ENCODE peak calls at places on chromosomes 7 and 10, in nine cellular contexts. G is sigmoid colon, R is esophagus squamous epithelium, C is breast epithelium, A is transverse colon, W is tibial nerve, L is IMR-90, P is GM12878, U is uterus. N is an unnamed sample.

GRCh38 chr7:128244861-128245260 is 3.8 kb downstream of the LEP start:
- DNase-seq in G (no peak), R (no peak), C (no peak), A (no peak), W (no peak), L (no peak), P (no peak), U (no peak), N (no peak)

GRCh38 chr7:132138817-132139216 is 437.5 kb downstream of the PLXNA4 start:
- DNase-seq in G (no peak), R (no peak), C (no peak), A (no peak), W (no peak), L (no peak), P (no peak), U (no peak), N (no peak)

GRCh38 chr10:58851606-58852005 is 324.8 kb upstream of the PHYHIPL start:
- DNase-seq in G (no peak), R (no peak), C (no peak), A (no peak), W (no peak), L (peak; percentile 19), P (no peak), U (no peak), N (no peak)

GRCh38 chr10:113641702-113642101 is 22.1 kb downstream of the NRAP start:
- DNase-seq in G (no peak), R (no peak), C (no peak), A (no peak), W (no peak), L (no peak), P (no peak), U (no peak), N (no peak)

GRCh38 chr7:112238852-112239610 is 32.5 kb downstream of the ZNF277 start:
- DNase-seq in G (no peak), R (no peak), C (no peak), A (no peak), W (no peak), L (peak; percentile 41), P (no peak), U (no peak), N (no peak)

GRCh38 chr10:86592413-86592812 is 61.9 kb upstream of the OPN4 start:
- DNase-seq in G (no peak), R (no peak), C (no peak), A (no peak), W (no peak), L (no peak), P (no peak), U (no peak), N (no peak)

GRCh38 chr10:46527241-46527811 is 29.1 kb downstream of the GPRIN2 start:
- DNase-seq in G (peak; percentile 66), R (no peak), C (peak; percentile 54), A (peak; percentile 7), W (no peak), L (no peak), P (no peak), U (peak; percentile 14), N (no peak)

GRCh38 chr7:45593877-45594276 is 19.7 kb downstream of the ADCY1 start:
- DNase-seq in G (no peak), R (no peak), C (no peak), A (no peak), W (no peak), L (no peak), P (no peak), U (no peak), N (no peak)

GRCh38 chr10:64345856-64346255 is 824.7 kb downstream of the REEP3 start:
- DNase-seq in G (no peak), R (no peak), C (no peak), A (no peak), W (no peak), L (no peak), P (no peak), U (no peak), N (no peak)

GRCh38 chr10:106557951-106558733 is 606.4 kb downstream of the SORCS1 start:
- DNase-seq in G (no peak), R (no peak), C (no peak), A (no peak), W (no peak), L (peak; percentile 71), P (no peak), U (no peak), N (no peak)

GRCh38 chr10:114507449-114507848 is 103.1 kb upstream of the AFAP1L2 start:
- DNase-seq in G (no peak), R (no peak), C (peak; percentile 71), A (peak; percentile 93), W (peak; percentile 34), L (no peak), P (no peak), U (no peak), N (peak; percentile 35)

GRCh38 chr7:130781346-130781745 is 47.3 kb upstream of the KLF14 start:
- DNase-seq in G (no peak), R (no peak), C (no peak), A (no peak), W (no peak), L (no peak), P (no peak), U (no peak), N (no peak)

GRCh38 chr10:99532687-99533495 is at the start of gene NKX2-3:
- DNase-seq in G (peak; percentile 100), R (no peak), C (no peak), A (peak; percentile 90), W (no peak), L (peak; percentile 46), P (no peak), U (peak; percentile 44), N (peak; percentile 56)

GRCh38 chr7:47787249-47788069 is 160.8 kb downstream of the PKD1L1 start:
- DNase-seq in G (no peak), R (no peak), C (no peak), A (no peak), W (no peak), L (peak; percentile 54), P (no peak), U (no peak), N (peak; percentile 52)
- H3K4me1 ChIP-seq in G (peaks cover 51% of the 10 kb centered on the region), R (peaks cover 29% of the 10 kb centered on the region), C (no peaks in the 10 kb centered on the region), A (no peaks in the 10 kb centered on the region), W (peaks cover 38% of the 10 kb centered on the region), L (peaks cover 23% of the 10 kb centered on the region), P (no peaks in the 10 kb centered on the region), U (peaks cover 11% of the 10 kb centered on the region), N (peaks cover 49% of the 10 kb centered on the region)

GRCh38 chr10:110304780-110305421 is at the start of gene SMNDC1:
- DNase-seq in G (peak; percentile 99), R (peak; percentile 81), C (peak; percentile 98), A (peak; percentile 99), W (peak; percentile 97), L (peak; percentile 97), P (peak; percentile 89), U (peak; percentile 99), N (peak; percentile 99)
- TF ChIP-seq POLR2A in G (peak; percentile 78), R (no peak), C (peak; percentile 48), A (peak; percentile 81), W (peak; percentile 75), L (peak; percentile 81), P (peak; percentile 88), U (peak; percentile 79), N (peak; percentile 82)

GRCh38 chr10:79071535-79071923 is 2.8 kb downstream of the ZMIZ1 start:
- DNase-seq in G (no peak), R (no peak), C (no peak), A (no peak), W (no peak), L (no peak), P (no peak), U (no peak), N (no peak)
- H3K4me1 ChIP-seq in G (peaks cover 64% of the 10 kb centered on the region), R (peaks cover 58% of the 10 kb centered on the region), C (peaks cover 36% of the 10 kb centered on the region), A (peaks cover 76% of the 10 kb centered on the region), W (peaks cover 66% of the 10 kb centered on the region), L (peaks cover 41% of the 10 kb centered on the region), P (peaks cover 18% of the 10 kb centered on the region), U (peaks cover 15% of the 10 kb centered on the region), N (peaks cover 60% of the 10 kb centered on the region)

DNA sequence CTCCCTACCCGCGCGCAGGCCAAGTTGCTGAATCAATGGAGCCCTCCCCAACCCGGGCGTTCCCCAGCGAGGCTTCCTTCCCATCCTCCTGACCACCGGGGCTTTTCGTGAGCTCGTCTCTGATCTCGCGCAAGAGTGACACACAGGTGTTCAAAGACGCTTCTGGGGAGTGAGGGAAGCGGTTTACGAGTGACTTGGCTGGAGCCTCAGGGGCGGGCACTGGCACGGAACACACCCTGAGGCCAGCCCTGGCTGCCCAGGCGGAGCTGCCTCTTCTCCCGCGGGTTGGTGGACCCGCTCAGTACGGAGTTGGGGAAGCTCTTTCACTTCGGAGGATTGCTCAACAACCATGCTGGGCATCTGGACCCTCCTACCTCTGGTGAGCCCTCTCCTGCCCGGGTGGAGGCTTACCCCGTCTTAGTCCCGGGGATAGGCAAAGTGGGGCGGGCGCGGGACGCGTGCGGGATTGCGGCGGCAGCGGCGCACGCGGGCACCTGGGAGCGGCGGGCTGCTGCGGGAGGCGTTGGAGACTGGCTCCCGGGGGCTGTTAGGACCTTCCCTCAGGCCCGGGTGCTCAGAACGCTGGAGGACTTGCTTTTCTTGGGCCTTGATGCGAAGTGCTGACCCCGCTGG is at the start of gene FAS:
- DNase-seq in G (peak; percentile 91), R (peak; percentile 38), C (peak; percentile 62), A (peak; percentile 86), W (peak; percentile 59), L (peak; percentile 57), P (peak; percentile 80), U (peak; percentile 75), N (peak; percentile 82)
- TF ChIP-seq POLR2A in G (peak; percentile 33), R (peak; percentile 40), C (no peak), A (peak; percentile 81), W (peak; percentile 38), L (no peak), P (peak; percentile 86), U (peak; percentile 17), N (peak; percentile 2)

GRCh38 chr7:116228241-116228640 is 17.9 kb downstream of the TES start:
- DNase-seq in G (no peak), R (no peak), C (no peak), A (no peak), W (no peak), L (no peak), P (no peak), U (no peak), N (no peak)
- H3K4me1 ChIP-seq in G (peaks cover 97% of the 10 kb centered on the region), R (peaks cover 36% of the 10 kb centered on the region), C (peaks cover 20% of the 10 kb centered on the region), A (peaks cover 38% of the 10 kb centered on the region), W (peaks cover 27% of the 10 kb centered on the region), L (peaks cover 30% of the 10 kb centered on the region), P (peaks cover 24% of the 10 kb centered on the region), U (peaks cover 4% of the 10 kb centered on the region), N (peaks cover 23% of the 10 kb centered on the region)

DNA sequence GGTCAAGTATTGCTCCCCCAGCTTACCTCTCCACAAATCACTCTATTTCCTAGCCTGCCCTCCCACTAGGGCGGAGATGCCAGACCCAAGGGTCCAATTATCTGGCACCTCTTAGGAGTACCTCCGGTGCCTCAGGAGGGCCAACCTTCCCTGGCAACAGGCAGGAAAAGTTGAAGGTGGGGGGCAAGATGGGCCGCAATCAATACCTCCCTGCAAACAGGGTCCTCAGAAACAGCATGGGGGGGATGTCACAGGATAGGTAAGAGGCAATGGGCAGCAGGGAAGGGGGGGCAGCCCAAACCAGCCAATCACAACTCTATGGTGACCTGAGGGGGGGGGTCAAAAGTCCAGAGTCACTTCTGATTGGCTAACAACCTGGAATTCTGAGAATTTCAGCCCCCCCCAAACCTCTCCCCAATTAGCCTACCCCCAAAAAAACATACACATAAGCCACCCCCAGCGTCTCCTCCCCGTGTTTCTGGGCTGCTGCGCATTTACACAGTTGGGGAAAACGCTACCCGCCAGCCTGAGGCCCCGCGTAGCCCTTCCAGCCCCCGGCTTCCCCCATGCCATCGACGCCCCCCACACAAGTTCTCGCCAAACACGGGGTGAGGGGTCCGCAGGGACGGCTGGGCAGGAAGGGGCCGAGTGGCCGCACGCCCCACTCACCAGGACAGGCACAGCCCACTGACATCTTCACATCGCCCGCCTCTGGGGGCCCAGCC is 589 bp downstream of the LDB1 start:
- DNase-seq in G (peak; percentile 93), R (no peak), C (peak; percentile 74), A (peak; percentile 82), W (peak; percentile 59), L (peak; percentile 67), P (no peak), U (peak; percentile 80), N (peak; percentile 93)
- TF ChIP-seq POLR2A in G (peak; percentile 25), R (no peak), C (peak; percentile 73), A (peak; percentile 19), W (no peak), L (no peak), P (no peak), U (no peak), N (no peak)

N was measured in adrenal gland.